ENCODE peak calls at places on chromosomes 5 and 9, in ten cellular contexts. Z, V, R, A, X, L, B, F, S and H are unnamed samples. For H3K4me1, the result is how much of the 10 kb centered on the place peaks cover.

GRCh38 chr9:132943677-132944293 is 631 bp downstream of the TSC1 start:
- DNase-seq in A (no peak), B (no peak), Z (no peak), R (no peak), X (no peak), L (no peak), F (no peak), V (peak), S (no peak), H (no peak)

GRCh38 chr9:14437336-14438231 is 123.6 kb upstream of the NFIB start:
- DNase-seq in B (no peak), X (no peak), L (peak), V (peak), S (no peak), F (no peak), R (no peak), A (no peak), Z (no peak), H (no peak)

GRCh38 chr5:53882637-53883036 is 322.2 kb downstream of the NDUFS4 start:
- DNase-seq in F (no peak), X (no peak), A (no peak), S (no peak), V (no peak), L (no peak), R (no peak), B (no peak), Z (no peak), H (no peak)

GRCh38 chr9:14031761-14032279 is 282.1 kb downstream of the NFIB start:
- DNase-seq in X (no peak), L (no peak), S (no peak), V (peak), B (no peak), A (no peak), R (no peak), F (no peak), Z (no peak), H (no peak)

GRCh38 chr9:92564982-92565381 is 29.2 kb upstream of the ECM2 start:
- DNase-seq in V (no peak), X (no peak), S (no peak), B (no peak), L (no peak), A (no peak), Z (no peak), F (no peak), R (no peak), H (no peak)

GRCh38 chr9:5511935-5512580 is 1.7 kb downstream of the PDCD1LG2 start:
- DNase-seq in X (no peak), S (no peak), A (no peak), F (no peak), Z (no peak), B (no peak), R (no peak), L (no peak), V (peak), H (no peak)

GRCh38 chr5:168870914-168871313 is 291.7 kb upstream of the PANK3 start:
- DNase-seq in A (no peak), Z (no peak), F (no peak), B (no peak), L (no peak), V (no peak), X (no peak), S (no peak), R (no peak), H (no peak)

GRCh38 chr5:128498844-128499455 is 39.1 kb downstream of the FBN2 start:
- DNase-seq in Z (no peak), X (no peak), R (peak), L (peak), F (peak), S (no peak), V (peak), A (no peak), B (no peak), H (no peak)

GRCh38 chr9:133505186-133505830 is 19.5 kb downstream of the MYMK start:
- DNase-seq in A (no peak), X (no peak), Z (no peak), L (no peak), V (no peak), F (no peak), S (no peak), R (no peak), B (no peak), H (no peak)

GRCh38 chr9:134386951-134387831 is 60.9 kb downstream of the RXRA start:
- DNase-seq in F (no peak), V (no peak), Z (no peak), A (no peak), S (peak), R (no peak), X (peak), L (no peak), B (no peak), H (no peak)

GRCh38 chr9:70502690-70503089 is 88.2 kb upstream of the KLF9 start:
- DNase-seq in L (no peak), S (no peak), F (no peak), X (no peak), Z (no peak), A (no peak), R (no peak), V (no peak), B (no peak), H (no peak)

GRCh38 chr5:95043234-95043633 is 241.7 kb downstream of the MCTP1 start:
- DNase-seq in X (no peak), L (no peak), R (no peak), A (no peak), V (peak), S (no peak), B (no peak), F (no peak), Z (no peak), H (no peak)

GRCh38 chr5:82793808-82794419 is 283.3 kb downstream of the TMEM167A start:
- DNase-seq in B (peak), R (peak), Z (peak), A (no peak), V (peak), L (peak), F (peak), X (no peak), S (peak), H (no peak)

GRCh38 chr9:115590016-115590415 is 472.1 kb upstream of the TNC start:
- DNase-seq in V (peak), R (peak), S (no peak), L (no peak), B (peak), X (no peak), F (no peak), Z (no peak), A (no peak), H (peak)

GRCh38 chr9:7121055-7121454 is 363.3 kb downstream of the KDM4C start:
- DNase-seq in A (no peak), F (no peak), R (no peak), L (no peak), S (no peak), X (no peak), V (no peak), B (no peak), Z (no peak), H (no peak)

GRCh38 chr9:8783999-8784398 is 984.4 kb upstream of the DMAC1 start:
- DNase-seq in B (no peak), L (no peak), Z (no peak), V (no peak), F (no peak), A (no peak), R (no peak), S (no peak), X (no peak), H (no peak)

GRCh38 chr9:73869261-73869660 is 627.9 kb upstream of the RORB start:
- DNase-seq in F (peak), V (peak), B (no peak), R (peak), A (no peak), Z (peak), L (no peak), X (no peak), S (peak), H (no peak)

GRCh38 chr9:24044576-24044975 is 218.5 kb upstream of the ELAVL2 start:
- DNase-seq in R (no peak), X (no peak), F (no peak), A (no peak), B (no peak), L (no peak), S (no peak), V (no peak), Z (no peak), H (no peak)

GRCh38 chr9:83967083-83967482 is 12.9 kb downstream of the HNRNPK start:
- DNase-seq in B (no peak), V (no peak), L (no peak), R (no peak), A (no peak), X (no peak), S (no peak), F (no peak), Z (no peak), H (no peak)

GRCh38 chr5:38379360-38379827 is 121.0 kb downstream of the EGFLAM start:
- DNase-seq in L (no peak), F (peak), X (no peak), R (no peak), Z (peak), V (no peak), B (no peak), S (no peak), A (no peak), H (no peak)

GRCh38 chr5:151570512-151571269 is 20.4 kb downstream of the FAT2 start:
- DNase-seq in A (no peak), V (no peak), X (no peak), Z (no peak), F (no peak), S (no peak), B (no peak), R (peak), L (peak), H (no peak)

GRCh38 chr9:118991366-118992285 is 377.6 kb downstream of the BRINP1 start:
- DNase-seq in Z (no peak), B (no peak), X (no peak), R (no peak), F (peak), A (no peak), L (no peak), V (no peak), S (no peak), H (no peak)

GRCh38 chr9:119588874-119589560 is 219.8 kb upstream of the BRINP1 start:
- DNase-seq in Z (no peak), R (no peak), V (no peak), L (no peak), F (peak), A (no peak), X (no peak), B (no peak), S (no peak), H (no peak)

GRCh38 chr5:96936431-96937221 is 746 bp downstream of the LNPEP start:
- DNase-seq in S (peak), A (no peak), L (peak), F (peak), B (no peak), V (peak), R (peak), Z (peak), X (peak), H (peak)

GRCh38 chr9:136547508-136548215 is 1.8 kb upstream of the NOTCH1 start:
- DNase-seq in V (no peak), L (no peak), R (no peak), X (no peak), A (no peak), S (no peak), B (no peak), F (no peak), Z (no peak), H (no peak)
- H3K4me1 ChIP-seq in V (under half), L (under half), R (under half), X (half or more), A (under half), S (half or more), B (under half), F (half or more), Z (half or more), H (under half)

GRCh38 chr5:173472784-173473278 is 143.6 kb downstream of the BOD1 start:
- DNase-seq in R (no peak), B (no peak), Z (no peak), X (peak), V (no peak), L (no peak), F (no peak), A (no peak), S (no peak), H (no peak)

GRCh38 chr5:173473293-173473692 is 143.2 kb downstream of the BOD1 start:
- DNase-seq in F (no peak), R (peak), V (no peak), B (no peak), A (no peak), S (no peak), X (no peak), Z (no peak), L (no peak), H (no peak)

GRCh38 chr5:173477320-173478055 is 139.0 kb downstream of the BOD1 start:
- DNase-seq in X (peak), R (no peak), F (no peak), B (no peak), A (no peak), Z (no peak), V (no peak), L (no peak), S (no peak), H (peak)

GRCh38 chr5:173474881-173475287 is 141.6 kb downstream of the BOD1 start:
- DNase-seq in X (no peak), A (no peak), S (no peak), L (no peak), Z (no peak), V (no peak), B (no peak), F (no peak), R (peak), H (no peak)

DNA sequence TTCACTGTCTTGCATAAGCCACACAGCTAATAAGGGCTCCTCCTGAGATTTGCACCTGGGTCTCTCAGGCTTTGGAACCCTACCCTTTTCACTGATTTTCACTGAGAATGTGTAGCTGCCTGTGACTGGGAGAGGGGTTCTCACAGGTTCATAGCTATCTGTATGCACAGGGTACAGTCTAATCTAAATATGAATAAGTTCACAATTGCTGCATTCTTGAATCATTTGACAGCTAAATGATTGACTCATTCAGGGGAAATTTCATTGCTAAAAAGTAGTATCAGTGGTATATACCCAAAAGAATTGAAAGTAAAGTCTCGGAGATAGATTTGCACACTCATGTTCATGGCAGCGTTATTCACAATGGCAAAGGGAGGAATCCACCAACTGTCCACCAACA is 140.7 kb downstream of the BOD1 start:
- DNase-seq in Z (no peak), B (no peak), X (no peak), A (no peak), S (no peak), L (no peak), R (no peak), F (no peak), V (no peak), H (no peak)
- H3K4me1 ChIP-seq in Z (under half), B (under half), X (half or more), A (under half), S (under half), L (under half), R (under half), F (under half), V (under half), H (under half)

GRCh38 chr5:141848771-141849370 is 29.3 kb downstream of the PCDH1 start:
- DNase-seq in X (peak), B (peak), A (peak), F (no peak), S (peak), L (no peak), V (peak), Z (no peak), R (peak), H (peak)

GRCh38 chr5:141845371-141845821 is 32.8 kb downstream of the PCDH1 start:
- DNase-seq in S (no peak), F (peak), X (no peak), A (no peak), V (no peak), B (no peak), Z (peak), L (peak), R (no peak), H (no peak)

GRCh38 chr5:141844414-141845097 is 33.7 kb downstream of the PCDH1 start:
- DNase-seq in A (no peak), Z (no peak), R (no peak), S (no peak), F (no peak), L (no peak), V (no peak), X (no peak), B (no peak), H (no peak)

GRCh38 chr5:141843156-141843927 is 34.9 kb downstream of the PCDH1 start:
- DNase-seq in L (peak), V (peak), S (peak), Z (no peak), X (no peak), R (no peak), B (no peak), A (no peak), F (no peak), H (no peak)

DNA sequence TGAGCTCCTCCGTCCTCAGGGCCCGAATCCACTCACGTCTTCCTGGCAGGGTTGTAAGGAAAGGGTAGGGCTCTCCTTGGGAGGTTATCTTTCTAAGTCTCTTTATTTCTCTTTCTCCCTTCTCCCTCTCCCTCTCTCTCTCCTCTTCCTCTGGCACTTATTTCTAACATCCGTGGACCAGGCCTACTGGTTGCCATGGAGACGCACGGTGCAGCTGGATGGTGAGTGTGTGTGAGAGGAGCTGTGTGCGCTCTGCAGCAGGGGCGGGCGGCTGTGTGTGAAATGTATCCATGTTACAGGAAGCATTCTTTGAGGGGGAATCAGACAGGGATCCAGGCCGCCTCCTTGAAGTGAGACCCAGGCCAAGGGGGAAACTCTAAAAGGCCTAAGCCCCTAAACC is 32.2 kb downstream of the PCDH1 start:
- DNase-seq in B (no peak), R (no peak), Z (peak), A (no peak), X (no peak), V (no peak), L (peak), F (peak), S (peak), H (no peak)
- H3K4me1 ChIP-seq in B (under half), R (under half), Z (under half), A (under half), X (under half), V (half or more), L (half or more), F (half or more), S (half or more), H (under half)

GRCh38 chr5:14668247-14668646 is 3.7 kb downstream of the OTULIN start:
- DNase-seq in X (no peak), Z (no peak), A (no peak), F (no peak), L (no peak), R (no peak), S (no peak), V (no peak), B (no peak), H (no peak)
- H3K4me1 ChIP-seq in X (under half), Z (half or more), A (under half), F (under half), L (under half), R (under half), S (half or more), V (under half), B (under half), H (under half)

GRCh38 chr5:10762178-10762775 is 1.2 kb upstream of the DAP start:
- DNase-seq in S (peak), B (peak), Z (no peak), F (peak), R (peak), A (no peak), X (peak), L (no peak), V (peak), H (no peak)
- H3K4me1 ChIP-seq in S (under half), B (under half), Z (under half), F (under half), R (under half), A (under half), X (under half), L (under half), V (under half), H (under half)

GRCh38 chr5:1188464-1188863 is 12.9 kb upstream of the SLC6A19 start:
- DNase-seq in X (no peak), B (no peak), Z (no peak), V (no peak), S (no peak), R (no peak), A (peak), F (no peak), L (no peak), H (peak)

GRCh38 chr5:1185652-1186350 is 15.6 kb upstream of the SLC6A19 start:
- DNase-seq in Z (no peak), R (no peak), L (peak), A (peak), S (peak), V (no peak), F (no peak), B (no peak), X (no peak), H (peak)

GRCh38 chr5:1187950-1188334 is 13.5 kb upstream of the SLC6A19 start:
- DNase-seq in F (no peak), B (no peak), L (no peak), A (no peak), X (no peak), R (no peak), Z (no peak), V (no peak), S (no peak), H (no peak)

GRCh38 chr5:1186351-1187233 is 14.8 kb upstream of the SLC6A19 start:
- DNase-seq in S (no peak), B (no peak), Z (no peak), X (no peak), F (no peak), V (no peak), A (peak), L (peak), R (no peak), H (peak)

DNA sequence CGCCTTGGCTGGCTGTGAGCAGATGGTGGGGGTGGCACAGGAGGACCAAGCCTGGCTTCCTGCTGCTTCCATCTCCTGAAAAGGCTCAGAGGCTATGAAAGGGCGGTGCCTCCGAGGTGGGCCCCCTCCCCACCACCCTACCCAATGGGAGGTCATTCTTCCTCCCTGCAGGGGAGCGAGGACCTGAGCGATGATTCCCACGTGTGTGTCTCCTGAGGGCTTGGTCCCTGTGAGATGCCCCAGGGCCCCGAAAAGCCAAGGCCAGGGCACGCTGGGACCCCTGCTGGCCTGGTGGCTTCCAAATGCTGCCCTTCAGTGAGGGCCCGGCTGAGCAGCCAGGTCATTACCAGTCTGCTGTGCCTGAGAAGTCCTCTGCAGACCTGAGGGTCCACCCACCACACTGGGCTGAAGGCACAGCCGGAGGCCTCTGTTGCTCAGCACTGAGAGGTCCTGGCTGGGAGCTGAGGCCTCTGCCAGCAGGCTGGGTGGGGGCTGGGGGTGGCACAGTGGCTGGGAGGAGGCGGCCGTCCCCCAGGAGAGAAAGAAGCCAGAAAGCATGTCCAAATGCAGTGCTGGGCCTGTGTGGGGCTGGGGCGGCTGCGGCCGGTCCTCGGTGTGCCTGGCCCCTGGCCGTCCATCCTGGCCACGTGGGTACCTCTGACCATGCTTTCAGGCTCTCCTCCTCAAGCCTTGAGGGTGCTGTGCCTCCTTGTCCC is 14.0 kb upstream of the SLC6A19 start:
- DNase-seq in A (peak), F (no peak), Z (no peak), B (no peak), L (no peak), S (no peak), R (no peak), X (no peak), V (no peak), H (peak)
- H3K4me1 ChIP-seq in A (under half), F (under half), Z (under half), B (under half), L (under half), S (under half), R (under half), X (under half), V (under half), H (under half)

DNA sequence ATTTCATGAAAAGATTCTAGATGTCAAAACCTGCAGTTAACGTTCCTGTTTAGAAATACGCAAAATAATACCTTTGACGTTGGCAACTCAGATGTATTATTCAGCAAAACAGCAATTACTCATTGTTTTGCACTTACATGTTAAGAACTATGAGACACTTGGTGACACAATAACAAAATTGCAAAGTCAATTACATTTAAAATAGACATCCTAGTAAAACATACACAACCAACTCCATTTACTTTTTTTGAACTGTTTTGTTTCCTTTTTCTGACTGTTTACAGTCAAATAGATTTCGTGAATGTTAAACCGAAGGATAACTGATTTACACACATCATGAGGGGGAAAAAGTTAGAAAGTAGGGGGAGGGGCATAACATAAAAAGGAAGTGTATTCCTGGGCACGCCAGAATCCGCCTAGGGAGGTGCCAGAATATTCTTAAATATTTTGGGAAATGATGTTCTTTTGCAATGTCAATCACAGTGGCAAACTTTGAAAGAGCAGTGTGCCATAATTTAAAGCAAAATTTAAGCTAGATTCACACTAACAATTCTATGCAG is 220.1 kb downstream of the MEF2C start:
- DNase-seq in A (no peak), X (no peak), F (no peak), Z (no peak), V (no peak), S (no peak), L (no peak), R (no peak), B (no peak), H (no peak)
- H3K4me1 ChIP-seq in A (under half), X (under half), F (under half), Z (under half), V (under half), S (under half), L (under half), R (under half), B (under half), H (under half)